ENCODE peak calls at places on chromosomes 5 and 9, in five cellular contexts. One of them, this sample, is unnamed.

GRCh38 chr9:88922091-88922490 is 69.2 kb upstream of the S1PR3 start:
- DNase-seq in fibroblast of lung: no peak
- DNase-seq in mammary epithelial cell: no peak
- DNase-seq in GM23248: no peak
- DNase-seq in SK-N-SH: no peak
- DNase-seq in this sample: no peak

GRCh38 chr5:38719916-38720315 is 125.9 kb upstream of the OSMR start:
- DNase-seq in fibroblast of lung: peak; percentile 78
- DNase-seq in mammary epithelial cell: peak; percentile 27
- DNase-seq in GM23248: peak; percentile 91
- DNase-seq in SK-N-SH: no peak
- DNase-seq in this sample: peak; percentile 99

GRCh38 chr5:56323505-56323904 is 90.4 kb upstream of the ANKRD55 start:
- DNase-seq in fibroblast of lung: peak; percentile 57
- DNase-seq in mammary epithelial cell: peak; percentile 84
- DNase-seq in GM23248: peak; percentile 83
- DNase-seq in SK-N-SH: peak; percentile 34
- DNase-seq in this sample: no peak

GRCh38 chr5:153489611-153490010 is 859 bp upstream of the GRIA1 start:
- DNase-seq in fibroblast of lung: no peak
- DNase-seq in mammary epithelial cell: peak; percentile 31
- DNase-seq in GM23248: peak; percentile 84
- DNase-seq in SK-N-SH: no peak
- DNase-seq in this sample: no peak

GRCh38 chr9:107422189-107422802 is 67.3 kb downstream of the KLF4 start:
- DNase-seq in fibroblast of lung: peak; percentile 79
- DNase-seq in mammary epithelial cell: peak; percentile 59
- DNase-seq in GM23248: peak; percentile 85
- DNase-seq in SK-N-SH: peak; percentile 60
- DNase-seq in this sample: no peak

GRCh38 chr9:122103985-122104384 is 10.9 kb upstream of the TTLL11 start:
- DNase-seq in fibroblast of lung: no peak
- DNase-seq in mammary epithelial cell: no peak
- DNase-seq in GM23248: no peak
- DNase-seq in SK-N-SH: no peak
- DNase-seq in this sample: no peak

GRCh38 chr5:137735531-137736284 is at the start of gene KLHL3:
- DNase-seq in fibroblast of lung: peak; percentile 58
- DNase-seq in mammary epithelial cell: peak; percentile 63
- DNase-seq in GM23248: peak; percentile 77
- DNase-seq in SK-N-SH: peak; percentile 68
- DNase-seq in this sample: no peak

GRCh38 chr5:79962580-79963222 is 28.4 kb downstream of the MTX3 start:
- DNase-seq in fibroblast of lung: no peak
- DNase-seq in mammary epithelial cell: no peak
- DNase-seq in GM23248: peak; percentile 72
- DNase-seq in SK-N-SH: no peak
- DNase-seq in this sample: no peak

GRCh38 chr9:107584944-107585343 is 95.4 kb upstream of the KLF4 start:
- DNase-seq in fibroblast of lung: no peak
- DNase-seq in mammary epithelial cell: no peak
- DNase-seq in GM23248: no peak
- DNase-seq in SK-N-SH: no peak
- DNase-seq in this sample: no peak

GRCh38 chr9:138103824-138104206 is 226.2 kb downstream of the CACNA1B start:
- DNase-seq in fibroblast of lung: no peak
- DNase-seq in mammary epithelial cell: no peak
- DNase-seq in GM23248: no peak
- DNase-seq in SK-N-SH: no peak
- DNase-seq in this sample: no peak

GRCh38 chr9:94867842-94868312 is 141.4 kb downstream of the AOPEP start:
- DNase-seq in fibroblast of lung: peak; percentile 92
- DNase-seq in mammary epithelial cell: peak; percentile 83
- DNase-seq in GM23248: peak; percentile 97
- DNase-seq in SK-N-SH: no peak
- DNase-seq in this sample: no peak

GRCh38 chr9:27499481-27499880 is 24.6 kb upstream of the IFNK start:
- DNase-seq in fibroblast of lung: peak; percentile 10
- DNase-seq in mammary epithelial cell: peak; percentile 91
- DNase-seq in GM23248: peak; percentile 37
- DNase-seq in SK-N-SH: no peak
- DNase-seq in this sample: no peak

GRCh38 chr9:23258569-23258968 is 567.5 kb downstream of the ELAVL2 start:
- DNase-seq in fibroblast of lung: no peak
- DNase-seq in mammary epithelial cell: no peak
- DNase-seq in GM23248: no peak
- DNase-seq in SK-N-SH: no peak
- DNase-seq in this sample: no peak

GRCh38 chr5:132293066-132293991 is 865 bp upstream of the SLC22A4 start:
- DNase-seq in fibroblast of lung: peak; percentile 84
- DNase-seq in mammary epithelial cell: peak; percentile 81
- DNase-seq in GM23248: peak; percentile 95
- DNase-seq in SK-N-SH: peak; percentile 92
- DNase-seq in this sample: no peak

GRCh38 chr5:53970510-53970909 is 339.9 kb downstream of the ARL15 start:
- DNase-seq in fibroblast of lung: no peak
- DNase-seq in mammary epithelial cell: no peak
- DNase-seq in GM23248: peak; percentile 23
- DNase-seq in SK-N-SH: no peak
- DNase-seq in this sample: no peak

GRCh38 chr5:160938532-160938931 is 86.5 kb upstream of the ATP10B start:
- DNase-seq in fibroblast of lung: no peak
- DNase-seq in mammary epithelial cell: peak; percentile 88
- DNase-seq in GM23248: no peak
- DNase-seq in SK-N-SH: no peak
- DNase-seq in this sample: no peak

GRCh38 chr5:166909040-166909439 is 1382.4 kb upstream of the WWC1 start:
- DNase-seq in fibroblast of lung: peak; percentile 92
- DNase-seq in mammary epithelial cell: peak; percentile 47
- DNase-seq in GM23248: no peak
- DNase-seq in SK-N-SH: no peak
- DNase-seq in this sample: no peak

GRCh38 chr9:129416831-129417604 is 203.9 kb downstream of the C9orf50 start:
- DNase-seq in fibroblast of lung: no peak
- DNase-seq in mammary epithelial cell: no peak
- DNase-seq in GM23248: no peak
- DNase-seq in SK-N-SH: no peak
- DNase-seq in this sample: no peak

GRCh38 chr5:11075010-11075860 is 314.2 kb upstream of the DAP start:
- DNase-seq in fibroblast of lung: no peak
- DNase-seq in mammary epithelial cell: no peak
- DNase-seq in GM23248: no peak
- DNase-seq in SK-N-SH: peak; percentile 14
- DNase-seq in this sample: no peak
- H3K27ac ChIP-seq in fibroblast of lung: no peak overlapping the region
- H3K27ac ChIP-seq in mammary epithelial cell: no peak overlapping the region
- H3K27ac ChIP-seq in GM23248: no peak overlapping the region
- H3K27ac ChIP-seq in SK-N-SH: no peak overlapping the region
- H3K27ac ChIP-seq in this sample: no peak overlapping the region

GRCh38 chr9:133931059-133931458 is 61.1 kb downstream of the VAV2 start:
- DNase-seq in fibroblast of lung: no peak
- DNase-seq in mammary epithelial cell: no peak
- DNase-seq in GM23248: no peak
- DNase-seq in SK-N-SH: no peak
- DNase-seq in this sample: no peak
- H3K9ac ChIP-seq in fibroblast of lung: no peak overlapping the region
- H3K9ac ChIP-seq in mammary epithelial cell: no peak overlapping the region
- H3K9ac ChIP-seq in GM23248: no peak overlapping the region
- H3K9ac ChIP-seq in SK-N-SH: no peak overlapping the region
- H3K9ac ChIP-seq in this sample: no peak overlapping the region

GRCh38 chr5:172739385-172739784 is 31.6 kb downstream of the DUSP1 start:
- DNase-seq in fibroblast of lung: no peak
- DNase-seq in mammary epithelial cell: no peak
- DNase-seq in GM23248: no peak
- DNase-seq in SK-N-SH: no peak
- DNase-seq in this sample: no peak
- H3K27ac ChIP-seq in fibroblast of lung: no peak overlapping the region
- H3K27ac ChIP-seq in mammary epithelial cell: no peak overlapping the region
- H3K27ac ChIP-seq in GM23248: no peak overlapping the region
- H3K27ac ChIP-seq in SK-N-SH: no peak overlapping the region
- H3K27ac ChIP-seq in this sample: no peak overlapping the region

GRCh38 chr9:136728548-136729123 is 14.1 kb downstream of the LCN10 start:
- DNase-seq in fibroblast of lung: peak; percentile 31
- DNase-seq in mammary epithelial cell: peak; percentile 34
- DNase-seq in GM23248: peak; percentile 76
- DNase-seq in SK-N-SH: peak; percentile 77
- DNase-seq in this sample: no peak
- H3K9ac ChIP-seq in fibroblast of lung: peak overlapping the region; percentile 80
- H3K9ac ChIP-seq in mammary epithelial cell: peak overlapping the region; percentile 47
- H3K9ac ChIP-seq in GM23248: peak overlapping the region; percentile 94
- H3K9ac ChIP-seq in SK-N-SH: peak overlapping the region; percentile 95
- H3K9ac ChIP-seq in this sample: peak overlapping the region; percentile 98

GRCh38 chr5:151451626-151452520 is 4.5 kb downstream of the SLC36A1 start:
- DNase-seq in fibroblast of lung: no peak
- DNase-seq in mammary epithelial cell: peak; percentile 13
- DNase-seq in GM23248: peak; percentile 77
- DNase-seq in SK-N-SH: no peak
- DNase-seq in this sample: no peak

GRCh38 chr5:151456321-151456940 is 9.0 kb downstream of the SLC36A1 start:
- DNase-seq in fibroblast of lung: no peak
- DNase-seq in mammary epithelial cell: no peak
- DNase-seq in GM23248: no peak
- DNase-seq in SK-N-SH: no peak
- DNase-seq in this sample: no peak

GRCh38 chr5:151450605-151451004 is 3.2 kb downstream of the SLC36A1 start:
- DNase-seq in fibroblast of lung: no peak
- DNase-seq in mammary epithelial cell: no peak
- DNase-seq in GM23248: no peak
- DNase-seq in SK-N-SH: no peak
- DNase-seq in this sample: no peak

GRCh38 chr5:151454889-151455288 is 7.5 kb downstream of the SLC36A1 start:
- DNase-seq in fibroblast of lung: no peak
- DNase-seq in mammary epithelial cell: no peak
- DNase-seq in GM23248: no peak
- DNase-seq in SK-N-SH: no peak
- DNase-seq in this sample: no peak

GRCh38 chr5:151454166-151454565 is 6.8 kb downstream of the SLC36A1 start:
- DNase-seq in fibroblast of lung: no peak
- DNase-seq in mammary epithelial cell: no peak
- DNase-seq in GM23248: no peak
- DNase-seq in SK-N-SH: no peak
- DNase-seq in this sample: no peak
- H3K27ac ChIP-seq in fibroblast of lung: no peak overlapping the region
- H3K27ac ChIP-seq in mammary epithelial cell: no peak overlapping the region
- H3K27ac ChIP-seq in GM23248: no peak overlapping the region
- H3K27ac ChIP-seq in SK-N-SH: no peak overlapping the region
- H3K27ac ChIP-seq in this sample: no peak overlapping the region

GRCh38 chr5:50962934-50963646 is 296.7 kb downstream of the PARP8 start:
- DNase-seq in fibroblast of lung: peak; percentile 52
- DNase-seq in mammary epithelial cell: peak; percentile 36
- DNase-seq in GM23248: peak; percentile 65
- DNase-seq in SK-N-SH: peak; percentile 87
- DNase-seq in this sample: peak; percentile 52
- H3K9ac ChIP-seq in fibroblast of lung: no peak overlapping the region
- H3K9ac ChIP-seq in mammary epithelial cell: no peak overlapping the region
- H3K9ac ChIP-seq in GM23248: no peak overlapping the region
- H3K9ac ChIP-seq in SK-N-SH: peak overlapping the region; percentile 41
- H3K9ac ChIP-seq in this sample: peak overlapping the region; percentile 56

This sample was measured in SK-N-MC.